ENCODE peak calls at places on chromosomes 6 and 20, in four cellular contexts. I, U, B and Q are unnamed samples.

GRCh38 chr20:60862601-60863000 is 389.5 kb upstream of the CDH4 start:
- DNase-seq in I (no peak), U (no peak), B (no peak), Q (no peak)

GRCh38 chr6:137352859-137353258 is 133.7 kb upstream of the IFNGR1 start:
- DNase-seq in I (no peak), U (no peak), B (no peak), Q (no peak)

GRCh38 chr6:49522710-49523593 is 23.2 kb downstream of the GLYATL3 start:
- DNase-seq in I (no peak), U (no peak), B (no peak), Q (no peak)

GRCh38 chr20:57040924-57041323 is 225.5 kb downstream of the BMP7 start:
- DNase-seq in I (no peak), U (no peak), B (no peak), Q (no peak)

GRCh38 chr6:54029187-54029586 is 82.1 kb upstream of the MLIP start:
- DNase-seq in I (no peak), U (no peak), B (no peak), Q (no peak)

GRCh38 chr20:58308680-58309527 is 611 bp upstream of the RAB22A start:
- DNase-seq in I (peak), U (no peak), B (peak), Q (peak)

GRCh38 chr6:53731906-53732636 is 62.7 kb upstream of the LRRC1 start:
- DNase-seq in I (no peak), U (no peak), B (no peak), Q (no peak)

GRCh38 chr6:42140051-42140450 is 2.4 kb downstream of the C6orf132 start:
- DNase-seq in I (no peak), U (no peak), B (no peak), Q (no peak)

GRCh38 chr20:11144114-11144513 is 470.3 kb upstream of the JAG1 start:
- DNase-seq in I (no peak), U (no peak), B (no peak), Q (no peak)

GRCh38 chr6:35775031-35775430 is 1.4 kb upstream of the CLPSL2 start:
- DNase-seq in I (no peak), U (no peak), B (no peak), Q (no peak)

GRCh38 chr6:169162968-169163903 is 90.4 kb downstream of the THBS2 start:
- DNase-seq in I (no peak), U (no peak), B (peak), Q (peak)

GRCh38 chr6:41713161-41713649 is 22.2 kb downstream of the TFEB start:
- DNase-seq in I (no peak), U (no peak), B (peak), Q (peak)

GRCh38 chr20:39112196-39112743 is 150.1 kb downstream of the DHX35 start:
- DNase-seq in I (peak), U (no peak), B (no peak), Q (no peak)

GRCh38 chr6:37449984-37450383 is 17.0 kb downstream of the CMTR1 start:
- DNase-seq in I (no peak), U (no peak), B (no peak), Q (no peak)

GRCh38 chr6:32057966-32058365 is 19.8 kb downstream of the CYP21A2 start:
- DNase-seq in I (no peak), U (no peak), B (no peak), Q (peak)

GRCh38 chr6:75201901-75202672 is 3.8 kb downstream of the COL12A1 start:
- DNase-seq in I (no peak), U (no peak), B (peak), Q (peak)

GRCh38 chr6:102907181-102907580 is 1513.7 kb downstream of the GRIK2 start:
- DNase-seq in I (no peak), U (no peak), B (no peak), Q (peak)

GRCh38 chr6:167827588-167828324 is 1.0 kb downstream of the AFDN start:
- DNase-seq in I (peak), U (no peak), B (peak), Q (peak)

GRCh38 chr20:840858-841567 is 7.5 kb downstream of the FAM110A start:
- DNase-seq in I (no peak), U (no peak), B (no peak), Q (peak)

GRCh38 chr6:157488635-157489226 is 107.7 kb downstream of the ZDHHC14 start:
- DNase-seq in I (no peak), U (no peak), B (no peak), Q (no peak)